ENCODE peak calls at places on chromosomes 11 and 22, in eight cellular contexts. A is A549; S is IMR-90; L is transverse colon; G is psoas muscle; F is CD4-positive, alpha-beta T cell; I is ovary; R is cardiac muscle cell. T is an unnamed sample.
A peak's percentile ranks its signal among the peaks of the same experiment; 100 is the strongest.

GRCh38 chr11:114131366-114131963 is 72.0 kb downstream of the ZBTB16 start:
- DNase-seq in F (no peak), G (no peak), S (no peak), I (no peak), A (no peak), R (no peak), L (peak; percentile 8), T (no peak)

GRCh38 chr11:126146454-126147192 is 64.8 kb downstream of the RPUSD4 start:
- DNase-seq in F (no peak), S (no peak), I (no peak), A (no peak), L (no peak), G (no peak), R (no peak), T (no peak)

GRCh38 chr22:49632199-49633009 is 195.3 kb downstream of the BRD1 start:
- DNase-seq in G (peak; percentile 61), L (peak; percentile 37), A (peak; percentile 67), I (peak; percentile 49), R (peak; percentile 83), F (no peak), S (peak; percentile 28), T (peak; percentile 58)

GRCh38 chr22:27913162-27913741 is 5.8 kb downstream of the PITPNB start:
- DNase-seq in S (peak; percentile 29), R (peak; percentile 83), F (no peak), G (no peak), L (no peak), A (no peak), I (no peak), T (no peak)

GRCh38 chr22:23829845-23830372 is 8.9 kb downstream of the DERL3 start:
- DNase-seq in I (no peak), G (no peak), F (no peak), L (no peak), R (no peak), S (peak; percentile 92), A (no peak), T (no peak)

GRCh38 chr22:46547883-46548244 is 10.4 kb upstream of the CELSR1 start:
- DNase-seq in L (peak; percentile 51), A (no peak), R (no peak), S (peak; percentile 92), F (no peak), G (peak; percentile 78), I (no peak), T (no peak)

GRCh38 chr22:47199261-47199948 is 437.0 kb downstream of the TBC1D22A start:
- DNase-seq in L (no peak), S (no peak), R (no peak), G (no peak), I (peak; percentile 35), A (no peak), F (no peak), T (no peak)

GRCh38 chr11:125235006-125235405 is 70.5 kb downstream of the PKNOX2 start:
- DNase-seq in A (no peak), I (no peak), G (no peak), F (no peak), S (no peak), L (no peak), R (no peak), T (no peak)

GRCh38 chr22:19643448-19644313 is 70.6 kb upstream of the SEPTIN5 start:
- DNase-seq in S (no peak), R (no peak), F (no peak), A (no peak), I (no peak), L (no peak), G (no peak), T (no peak)

GRCh38 chr11:119518746-119519382 is 95.9 kb upstream of the THY1 start:
- DNase-seq in G (no peak), L (no peak), R (peak; percentile 88), S (peak; percentile 58), I (no peak), F (no peak), A (no peak), T (peak; percentile 52)

GRCh38 chr11:82718307-82718706 is 15.4 kb downstream of the FAM181B start:
- DNase-seq in S (peak; percentile 49), A (peak; percentile 61), F (no peak), G (no peak), R (peak; percentile 70), I (no peak), L (no peak), T (peak; percentile 53)

GRCh38 chr11:80529722-80530121 is 1088.9 kb upstream of the TENM4 start:
- DNase-seq in S (no peak), G (no peak), F (no peak), I (no peak), A (no peak), L (no peak), R (no peak), T (no peak)

GRCh38 chr11:65185869-65186341 is 4.2 kb downstream of the CAPN1 start:
- DNase-seq in L (no peak), F (no peak), R (no peak), A (no peak), S (no peak), I (no peak), G (no peak), T (no peak)
- TF ChIP-seq CTCF in L (no peak), F (no peak), R (no peak), A (no peak), S (no peak), I (no peak), G (no peak), T (no peak)

GRCh38 chr22:20764729-20765128 is 9.2 kb upstream of the SERPIND1 start:
- DNase-seq in R (no peak), S (no peak), A (no peak), F (no peak), L (no peak), G (no peak), I (no peak), T (no peak)
- H3K27ac ChIP-seq in R (no peak overlapping the region), S (no peak overlapping the region), A (no peak overlapping the region), F (no peak overlapping the region), L (no peak overlapping the region), G (no peak overlapping the region), I (no peak overlapping the region), T (no peak overlapping the region)

GRCh38 chr11:83813296-83813695 is 527.1 kb upstream of the CCDC90B start:
- DNase-seq in S (peak; percentile 4), I (no peak), A (no peak), R (no peak), F (no peak), G (no peak), L (no peak), T (no peak)

GRCh38 chr11:83815736-83816135 is 529.6 kb upstream of the CCDC90B start:
- DNase-seq in I (no peak), R (no peak), F (no peak), A (no peak), L (no peak), S (peak; percentile 23), G (no peak), T (no peak)

GRCh38 chr11:83819936-83820549 is 533.9 kb upstream of the CCDC90B start:
- DNase-seq in G (no peak), I (no peak), L (no peak), F (no peak), R (peak; percentile 39), S (peak; percentile 79), A (peak; percentile 41), T (peak; percentile 64)

GRCh38 chr11:83818349-83818748 is 532.2 kb upstream of the CCDC90B start:
- DNase-seq in R (no peak), A (no peak), G (no peak), L (no peak), F (no peak), I (no peak), S (peak; percentile 69), T (peak; percentile 13)

GRCh38 chr11:83816572-83817187 is 530.5 kb upstream of the CCDC90B start:
- DNase-seq in G (no peak), I (no peak), R (peak; percentile 38), F (no peak), S (peak; percentile 42), L (no peak), A (peak; percentile 10), T (peak; percentile 8)
- TF ChIP-seq CTCF in G (peak; percentile 54), I (no peak), R (peak; percentile 60), F (peak; percentile 41), S (peak; percentile 74), L (no peak), A (peak; percentile 77), T (peak; percentile 63)

GRCh38 chr22:34070051-34070450 is 149.8 kb upstream of the LARGE1 start:
- DNase-seq in G (no peak), R (no peak), A (no peak), L (no peak), I (no peak), S (no peak), F (no peak), T (no peak)
- H3K27ac ChIP-seq in G (no peak overlapping the region), R (no peak overlapping the region), A (no peak overlapping the region), L (no peak overlapping the region), I (no peak overlapping the region), S (no peak overlapping the region), F (no peak overlapping the region), T (no peak overlapping the region)

GRCh38 chr11:67043572-67044329 is 12.9 kb upstream of the RHOD start:
- DNase-seq in G (no peak), L (no peak), I (no peak), S (peak; percentile 18), A (no peak), R (no peak), F (no peak), T (no peak)

GRCh38 chr11:67041602-67042001 is 15.0 kb upstream of the RHOD start:
- DNase-seq in A (no peak), R (no peak), I (no peak), S (no peak), L (no peak), F (no peak), G (no peak), T (no peak)

GRCh38 chr11:67044496-67044895 is 12.2 kb upstream of the RHOD start:
- DNase-seq in A (no peak), G (no peak), F (no peak), R (no peak), S (peak; percentile 22), I (no peak), L (no peak), T (no peak)

GRCh38 chr11:67048515-67048914 is 8.1 kb upstream of the RHOD start:
- DNase-seq in S (no peak), G (no peak), I (no peak), L (no peak), R (no peak), A (no peak), F (no peak), T (no peak)

GRCh38 chr11:67045314-67045713 is 11.3 kb upstream of the RHOD start:
- DNase-seq in R (no peak), A (peak; percentile 79), G (peak; percentile 50), S (peak; percentile 95), L (no peak), I (no peak), F (no peak), T (peak; percentile 88)
- TF ChIP-seq CTCF in R (no peak), A (peak; percentile 12), G (no peak), S (peak; percentile 17), L (no peak), I (no peak), F (no peak), T (no peak)